ENCODE peak calls at places on chromosomes 13 and 19, in nine cellular contexts. S, W, A, R, N, Q, U, D and H are unnamed samples.

GRCh38 chr13:60572003-60572792 is 175.2 kb downstream of the TDRD3 start:
- DNase-seq in A (peak), U (peak), D (no peak), R (no peak), S (no peak), N (no peak), Q (no peak), W (peak), H (peak)

GRCh38 chr13:113938716-113939115 is 35.2 kb downstream of the C13orf46 start:
- DNase-seq in Q (no peak), A (no peak), W (no peak), U (no peak), S (peak), N (no peak), R (no peak), D (no peak), H (no peak)

GRCh38 chr13:43273362-43273761 is 250.0 kb downstream of the DNAJC15 start:
- DNase-seq in D (no peak), S (no peak), N (no peak), W (no peak), A (peak), Q (no peak), R (no peak), U (peak), H (peak)

GRCh38 chr13:30738526-30738925 is 3.2 kb downstream of the ALOX5AP start:
- DNase-seq in R (no peak), N (no peak), A (no peak), S (no peak), Q (no peak), D (no peak), W (no peak), U (no peak), H (no peak)

GRCh38 chr19:29704562-29705558 is 10.2 kb downstream of the C19orf12 start:
- DNase-seq in U (no peak), R (no peak), A (no peak), D (no peak), W (no peak), N (no peak), Q (no peak), S (no peak), H (no peak)

GRCh38 chr19:5299137-5299536 is 41.5 kb downstream of the PTPRS start:
- DNase-seq in N (no peak), R (no peak), D (no peak), S (no peak), U (no peak), W (no peak), Q (no peak), A (no peak), H (no peak)

GRCh38 chr19:14474827-14475226 is 327 bp downstream of the PTGER1 start:
- DNase-seq in Q (no peak), A (no peak), U (no peak), S (no peak), R (no peak), W (no peak), N (no peak), D (no peak), H (no peak)

GRCh38 chr13:113646921-113647340 is 11.1 kb downstream of the ATP4B start:
- DNase-seq in U (no peak), W (no peak), D (no peak), N (no peak), S (peak), Q (peak), A (no peak), R (no peak), H (no peak)

GRCh38 chr13:114047358-114047881 is 73.5 kb upstream of the C13orf46 start:
- DNase-seq in S (peak), U (no peak), N (no peak), Q (no peak), R (no peak), D (no peak), A (peak), W (no peak), H (no peak)

GRCh38 chr13:101520672-101521071 is 68.2 kb downstream of the ITGBL1 start:
- DNase-seq in W (no peak), S (no peak), U (peak), R (peak), N (no peak), Q (no peak), D (no peak), A (peak), H (peak)

GRCh38 chr13:63026285-63026797 is 1610.7 kb upstream of the PCDH20 start:
- DNase-seq in R (no peak), A (no peak), W (no peak), U (no peak), D (no peak), N (no peak), S (no peak), Q (no peak), H (no peak)

GRCh38 chr19:57675881-57676280 is 5.9 kb upstream of the ZNF551 start:
- DNase-seq in Q (no peak), S (no peak), N (no peak), W (no peak), R (no peak), U (peak), D (no peak), A (no peak), H (no peak)

GRCh38 chr19:13154241-13154778 is 4.1 kb downstream of the IER2 start:
- DNase-seq in R (peak), S (peak), A (peak), Q (peak), U (peak), D (peak), N (peak), W (peak), H (peak)

GRCh38 chr19:38213911-38214625 is 10.0 kb downstream of the DPF1 start:
- DNase-seq in R (no peak), U (peak), N (no peak), A (peak), S (no peak), D (no peak), W (peak), Q (peak), H (peak)

GRCh38 chr19:35063940-35064818 is 22.7 kb downstream of the HPN start:
- DNase-seq in W (no peak), D (no peak), N (no peak), R (no peak), A (peak), S (peak), U (peak), Q (no peak), H (peak)

GRCh38 chr19:43476606-43477005 is 11.2 kb upstream of the LYPD3 start:
- DNase-seq in A (peak), Q (no peak), U (peak), W (no peak), D (no peak), S (no peak), R (peak), N (no peak), H (peak)

GRCh38 chr13:54424344-54424743 is 1395.7 kb downstream of the OLFM4 start:
- DNase-seq in Q (no peak), D (no peak), N (no peak), U (no peak), A (no peak), S (no peak), R (no peak), W (no peak), H (no peak)

GRCh38 chr13:99484405-99484981 is 16.8 kb upstream of the TM9SF2 start:
- DNase-seq in D (no peak), S (no peak), R (peak), Q (no peak), N (no peak), U (peak), A (peak), W (peak), H (no peak)

DNA sequence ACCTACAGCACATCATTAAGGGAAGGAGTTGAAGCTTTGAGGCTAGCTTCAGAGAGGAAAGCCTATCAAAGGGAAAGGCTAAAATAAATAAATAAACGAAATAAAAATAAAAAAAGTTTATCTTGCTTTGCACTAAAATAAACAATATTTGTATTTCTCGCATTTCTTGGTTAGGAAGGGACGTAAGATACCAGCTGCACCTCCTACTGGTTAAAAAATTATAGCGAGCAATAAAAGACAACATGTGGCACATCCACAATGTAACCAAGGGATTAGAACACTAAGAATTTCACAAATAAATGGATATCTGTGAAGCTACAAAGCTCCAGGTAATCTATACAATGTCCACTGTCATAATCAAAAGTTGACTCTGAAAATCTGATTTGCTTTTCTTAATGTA is 194.5 kb downstream of the DACH1 start:
- DNase-seq in W (no peak), R (no peak), Q (no peak), D (no peak), S (no peak), A (no peak), U (no peak), N (no peak), H (no peak)
- TF ChIP-seq CTCF in W (no peak), R (peak), Q (no peak), D (no peak), S (no peak), A (peak), U (no peak), N (peak), H (no peak)

GRCh38 chr13:95708390-95708774 is 31.4 kb downstream of the DNAJC3 start:
- DNase-seq in Q (no peak), N (no peak), W (peak), D (no peak), R (no peak), A (no peak), U (no peak), S (no peak), H (no peak)

GRCh38 chr13:95706356-95706755 is 29.4 kb downstream of the DNAJC3 start:
- DNase-seq in D (no peak), A (no peak), N (no peak), Q (no peak), R (no peak), S (no peak), U (no peak), W (peak), H (no peak)

GRCh38 chr13:95707442-95708389 is 30.8 kb downstream of the DNAJC3 start:
- DNase-seq in Q (no peak), N (no peak), W (peak), A (no peak), U (no peak), D (no peak), R (no peak), S (no peak), H (no peak)

GRCh38 chr13:95707035-95707434 is 30.1 kb downstream of the DNAJC3 start:
- DNase-seq in W (peak), N (no peak), A (no peak), S (no peak), D (no peak), U (no peak), Q (no peak), R (no peak), H (no peak)

GRCh38 chr13:95704510-95704909 is 27.6 kb downstream of the DNAJC3 start:
- DNase-seq in U (no peak), S (peak), N (no peak), A (no peak), W (no peak), D (no peak), Q (no peak), R (no peak), H (no peak)
- TF ChIP-seq CTCF in U (no peak), S (no peak), N (peak), A (peak), W (no peak), D (no peak), Q (no peak), R (peak), H (peak)

GRCh38 chr13:91400094-91400462 is 1.7 kb downstream of the GPC5 start:
- DNase-seq in D (no peak), Q (no peak), U (no peak), R (no peak), S (no peak), A (no peak), N (no peak), W (no peak), H (no peak)
- TF ChIP-seq CTCF in D (no peak), Q (no peak), U (no peak), R (no peak), S (no peak), A (no peak), N (no peak), W (no peak), H (no peak)

GRCh38 chr19:33505168-33505567 is 16.4 kb downstream of the PEPD start:
- DNase-seq in A (peak), U (no peak), W (no peak), S (no peak), R (no peak), N (no peak), D (no peak), Q (no peak), H (no peak)
- TF ChIP-seq CTCF in A (no peak), U (no peak), W (no peak), S (no peak), R (no peak), N (no peak), D (no peak), Q (no peak), H (no peak)

GRCh38 chr19:46825731-46826055 is 25.0 kb downstream of the AP2S1 start:
- DNase-seq in S (no peak), W (no peak), R (no peak), U (no peak), N (no peak), A (no peak), Q (no peak), D (no peak), H (no peak)
- TF ChIP-seq CTCF in S (no peak), W (no peak), R (no peak), U (no peak), N (no peak), A (no peak), Q (no peak), D (no peak), H (no peak)

DNA sequence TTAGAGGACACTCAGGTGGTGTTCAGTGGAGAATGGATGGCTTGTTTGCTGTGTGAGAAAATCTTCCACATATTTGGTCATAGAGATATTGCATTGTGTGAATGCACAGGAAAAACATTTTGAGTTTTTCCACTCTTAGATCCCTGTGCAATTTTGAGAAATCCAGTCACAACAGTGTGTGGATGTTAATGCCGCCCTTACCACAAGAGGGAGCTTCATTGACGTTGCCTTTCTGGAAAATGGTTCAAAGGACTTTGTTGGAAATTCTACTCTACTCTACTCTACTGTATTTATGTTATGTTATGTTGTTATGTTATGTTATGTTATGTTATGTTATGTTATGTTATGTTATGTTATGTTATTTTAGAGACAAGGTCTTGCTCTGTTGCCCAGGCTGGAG is 13.4 kb downstream of the ZNF20 start:
- DNase-seq in Q (no peak), D (no peak), U (peak), W (peak), S (no peak), N (no peak), A (no peak), R (no peak), H (no peak)
- TF ChIP-seq CTCF in Q (peak), D (peak), U (peak), W (peak), S (peak), N (peak), A (peak), R (peak), H (peak)